ENCODE peak calls at places on chromosomes 1 and 21, in eight cellular contexts. I is SJSA1; Z is neural progenitor cell; D is foreskin keratinocyte; H is GM23248; R is fibroblast of lung; G is CD8-positive, alpha-beta T cell; C is cardiac muscle cell. L is an unnamed sample. For H3K4me1, the result is how much of the 10 kb centered on the place peaks cover.

GRCh38 chr1:65059930-65060538 is 88.0 kb upstream of the AK4 start:
- DNase-seq in I (no peak), Z (peak), D (no peak), H (peak), R (peak), G (no peak), C (peak), L (no peak)

GRCh38 chr1:6245869-6246496 is 2.0 kb downstream of the HES3 start:
- DNase-seq in I (no peak), Z (peak), D (no peak), H (peak), R (no peak), G (no peak), C (no peak), L (no peak)

GRCh38 chr1:12615916-12616708 is 1.9 kb downstream of the DHRS3 start:
- DNase-seq in I (peak), Z (peak), D (no peak), H (peak), R (peak), G (peak), C (peak), L (no peak)

GRCh38 chr1:184019066-184019465 is 18.5 kb downstream of the COLGALT2 start:
- DNase-seq in I (no peak), Z (no peak), D (no peak), H (no peak), R (no peak), G (no peak), C (no peak), L (no peak)

GRCh38 chr1:192399161-192399560 is 82.4 kb downstream of the RGS21 start:
- DNase-seq in I (no peak), Z (no peak), D (no peak), H (no peak), R (no peak), G (no peak), C (no peak), L (no peak)

GRCh38 chr1:181493145-181493544 is 9.8 kb downstream of the CACNA1E start:
- DNase-seq in I (no peak), Z (no peak), D (no peak), H (no peak), R (no peak), G (no peak), C (no peak), L (no peak)

GRCh38 chr21:29382029-29382654 is 83.4 kb downstream of the BACH1 start:
- DNase-seq in I (no peak), Z (no peak), D (peak), H (peak), R (peak), G (no peak), C (peak), L (peak)

GRCh38 chr1:27144349-27144748 is 10.6 kb downstream of the SLC9A1 start:
- DNase-seq in I (no peak), Z (no peak), D (peak), H (no peak), R (no peak), G (no peak), C (no peak), L (no peak)

GRCh38 chr21:27771938-27772505 is 805.1 kb upstream of the ADAMTS5 start:
- DNase-seq in I (no peak), Z (no peak), D (no peak), H (peak), R (no peak), G (no peak), C (no peak), L (no peak)

GRCh38 chr1:50699795-50700194 is 260.3 kb downstream of the FAF1 start:
- DNase-seq in I (no peak), Z (no peak), D (no peak), H (no peak), R (no peak), G (no peak), C (no peak), L (no peak)

GRCh38 chr1:152917794-152918193 is 9.4 kb downstream of the IVL start:
- DNase-seq in I (no peak), Z (no peak), D (no peak), H (peak), R (peak), G (no peak), C (no peak), L (no peak)

GRCh38 chr1:3221112-3222041 is 152.4 kb downstream of the PRDM16 start:
- DNase-seq in I (no peak), Z (no peak), D (no peak), H (no peak), R (no peak), G (no peak), C (no peak), L (no peak)

GRCh38 chr1:178094752-178095645 is 1.1 kb downstream of the RASAL2 start:
- DNase-seq in I (no peak), Z (peak), D (no peak), H (peak), R (peak), G (no peak), C (peak), L (peak)

GRCh38 chr21:44576025-44576420 is 2.5 kb downstream of the KRTAP10-4 start:
- DNase-seq in I (no peak), Z (no peak), D (no peak), H (no peak), R (no peak), G (no peak), C (no peak), L (no peak)

GRCh38 chr1:220885971-220886370 is 6.7 kb downstream of the HLX start:
- DNase-seq in I (no peak), Z (no peak), D (no peak), H (no peak), R (no peak), G (no peak), C (no peak), L (no peak)

GRCh38 chr21:45164124-45164511 is 89.7 kb downstream of the ADARB1 start:
- DNase-seq in I (no peak), Z (no peak), D (no peak), H (no peak), R (peak), G (no peak), C (no peak), L (no peak)

GRCh38 chr1:107787299-107787698 is 177.7 kb downstream of the VAV3 start:
- DNase-seq in I (no peak), Z (peak), D (no peak), H (peak), R (no peak), G (peak), C (no peak), L (no peak)

GRCh38 chr1:40699787-40700186 is 8.3 kb downstream of the NFYC start:
- DNase-seq in I (no peak), Z (no peak), D (no peak), H (no peak), R (peak), G (no peak), C (no peak), L (no peak)

GRCh38 chr1:80498673-80499072 is 1302.1 kb upstream of the ADGRL2 start:
- DNase-seq in I (no peak), Z (no peak), D (no peak), H (no peak), R (no peak), G (no peak), C (peak), L (no peak)

GRCh38 chr1:198763298-198763714 is 124.5 kb downstream of the PTPRC start:
- DNase-seq in I (no peak), Z (no peak), D (no peak), H (peak), R (peak), G (no peak), C (no peak), L (no peak)

GRCh38 chr1:179794669-179795068 is 51.6 kb downstream of the FAM163A start:
- DNase-seq in I (no peak), Z (no peak), D (no peak), H (no peak), R (peak), G (no peak), C (peak), L (peak)

GRCh38 chr1:88979749-88980116 is 12.7 kb downstream of the KYAT3 start:
- DNase-seq in I (no peak), Z (no peak), D (no peak), H (no peak), R (no peak), G (no peak), C (no peak), L (no peak)

GRCh38 chr21:43352568-43353281 is 74.2 kb downstream of the SIK1 start:
- DNase-seq in I (no peak), Z (no peak), D (no peak), H (no peak), R (peak), G (no peak), C (no peak), L (no peak)

GRCh38 chr1:89087241-89087640 is 22.2 kb upstream of the GBP1 start:
- DNase-seq in I (no peak), Z (no peak), D (no peak), H (no peak), R (no peak), G (no peak), C (no peak), L (no peak)

GRCh38 chr1:38210612-38211177 is 164.1 kb upstream of the POU3F1 start:
- DNase-seq in I (no peak), Z (no peak), D (no peak), H (no peak), R (no peak), G (no peak), C (no peak), L (no peak)

GRCh38 chr1:192573499-192573898 is 2.1 kb upstream of the RGS1 start:
- DNase-seq in I (no peak), Z (no peak), D (no peak), H (peak), R (peak), G (no peak), C (no peak), L (peak)

GRCh38 chr1:53307037-53307436 is 20.8 kb downstream of the LRP8 start:
- DNase-seq in I (no peak), Z (no peak), D (no peak), H (no peak), R (no peak), G (no peak), C (no peak), L (no peak)

GRCh38 chr1:167082511-167083027 is 7.6 kb downstream of the GPA33 start:
- DNase-seq in I (no peak), Z (no peak), D (no peak), H (no peak), R (no peak), G (no peak), C (no peak), L (no peak)

GRCh38 chr1:86939406-86939805 is 25.0 kb downstream of the HS2ST1 start:
- DNase-seq in I (no peak), Z (no peak), D (no peak), H (no peak), R (no peak), G (no peak), C (no peak), L (no peak)

GRCh38 chr1:231315887-231316286 is 21.8 kb downstream of the EXOC8 start:
- DNase-seq in I (peak), Z (peak), D (no peak), H (peak), R (no peak), G (peak), C (peak), L (no peak)

GRCh38 chr1:182041615-182042014 is 19.9 kb downstream of the ZNF648 start:
- DNase-seq in I (no peak), Z (no peak), D (no peak), H (peak), R (no peak), G (no peak), C (peak), L (no peak)

GRCh38 chr1:30657131-30658013 is 66.0 kb downstream of the MATN1 start:
- DNase-seq in I (no peak), Z (no peak), D (no peak), H (no peak), R (no peak), G (no peak), C (no peak), L (no peak)

GRCh38 chr1:175040324-175040910 is 17.2 kb upstream of the MRPS14 start:
- DNase-seq in I (no peak), Z (no peak), D (no peak), H (no peak), R (no peak), G (no peak), C (no peak), L (no peak)

GRCh38 chr1:39089811-39090519 is 63.8 kb downstream of the NDUFS5 start:
- DNase-seq in I (no peak), Z (peak), D (no peak), H (peak), R (no peak), G (no peak), C (peak), L (no peak)

GRCh38 chr1:17998889-17999288 is 108.7 kb upstream of the IGSF21 start:
- DNase-seq in I (no peak), Z (no peak), D (no peak), H (peak), R (no peak), G (no peak), C (peak), L (no peak)

DNA sequence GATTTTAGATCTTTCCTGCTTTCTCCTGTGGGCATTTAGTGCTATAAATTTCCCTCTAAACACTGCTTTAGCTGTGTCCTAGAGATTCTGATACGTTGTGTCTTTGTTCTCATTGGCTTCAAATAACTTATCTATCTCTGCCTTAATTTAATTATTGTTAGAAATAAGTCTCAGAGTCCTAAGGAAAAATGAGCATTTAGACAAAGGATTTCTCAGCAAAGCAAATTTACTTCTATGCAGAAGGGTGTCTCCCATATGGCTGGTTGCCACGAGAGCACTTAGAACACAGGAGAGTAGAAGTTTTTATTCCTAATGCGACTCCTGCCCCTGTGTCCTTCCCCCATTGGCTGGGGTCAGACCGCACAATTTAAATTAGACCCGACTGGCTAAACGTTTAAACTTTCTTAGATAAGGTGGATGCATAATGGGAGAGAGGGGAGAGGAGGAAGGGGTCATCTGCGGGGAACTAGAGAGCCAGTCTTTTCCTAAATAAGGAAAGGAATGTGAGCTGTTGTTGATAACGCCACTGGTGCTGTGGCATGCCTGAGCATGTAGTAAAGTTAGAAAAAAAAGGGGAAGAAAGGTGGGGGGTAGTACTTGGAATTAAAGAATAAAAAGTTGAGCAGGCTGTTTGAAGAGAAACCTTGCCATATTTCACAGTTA is 170.2 kb downstream of the DYRK1A start:
- DNase-seq in I (no peak), Z (no peak), D (no peak), H (no peak), R (no peak), G (no peak), C (peak), L (no peak)
- H3K27ac ChIP-seq in I (no peak), Z (no peak), D (no peak), H (no peak), R (no peak), G (no peak), C (peak), L (no peak)

GRCh38 chr1:248842781-248843331 is 4.8 kb downstream of the ZNF672 start:
- DNase-seq in I (peak), Z (no peak), D (peak), H (no peak), R (no peak), G (no peak), C (no peak), L (no peak)
- H3K4me1 ChIP-seq in I (under half), Z (under half), D (under half), H (under half), R (under half), G (under half), C (under half), L (under half)

GRCh38 chr1:204076891-204077290 is 4.0 kb downstream of the SOX13 start:
- DNase-seq in I (no peak), Z (no peak), D (no peak), H (peak), R (no peak), G (no peak), C (no peak), L (no peak)

GRCh38 chr1:204073837-204074273 is 940 bp downstream of the SOX13 start:
- DNase-seq in I (no peak), Z (peak), D (no peak), H (peak), R (peak), G (no peak), C (peak), L (no peak)

GRCh38 chr1:204075890-204076837 is 3.2 kb downstream of the SOX13 start:
- DNase-seq in I (no peak), Z (no peak), D (no peak), H (no peak), R (no peak), G (no peak), C (no peak), L (no peak)

GRCh38 chr1:204074274-204075115 is 1.6 kb downstream of the SOX13 start:
- DNase-seq in I (peak), Z (peak), D (no peak), H (peak), R (peak), G (no peak), C (peak), L (peak)

DNA sequence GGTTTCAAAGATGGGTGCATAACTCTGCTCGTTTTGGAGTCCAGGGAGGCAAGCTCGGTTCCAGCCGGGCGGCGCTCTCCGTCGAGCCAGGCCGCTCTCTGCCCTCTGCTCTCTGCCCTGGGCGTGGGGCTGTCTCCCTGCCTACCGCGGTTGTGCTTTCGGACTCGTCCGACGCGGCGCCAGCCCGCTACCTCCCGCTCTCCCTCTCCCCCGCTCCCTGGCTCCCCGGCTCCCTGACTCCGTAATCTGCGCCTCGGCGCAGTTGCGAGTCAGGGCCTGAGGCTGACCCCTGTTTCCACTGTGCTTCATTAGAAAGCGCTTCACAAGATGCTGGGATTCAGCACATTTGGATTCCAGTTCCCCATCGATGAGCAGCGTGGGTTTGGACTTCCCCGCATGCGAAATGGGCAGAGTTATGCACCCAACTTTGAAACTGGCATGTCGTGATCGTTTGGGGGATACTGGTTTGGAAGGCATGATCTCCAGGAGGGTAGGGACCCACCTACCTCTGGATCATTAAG is 2.3 kb downstream of the SOX13 start:
- DNase-seq in I (no peak), Z (peak), D (no peak), H (peak), R (no peak), G (no peak), C (peak), L (no peak)
- H3K27ac ChIP-seq in I (no peak), Z (no peak), D (peak), H (peak), R (peak), G (no peak), C (no peak), L (no peak)

DNA sequence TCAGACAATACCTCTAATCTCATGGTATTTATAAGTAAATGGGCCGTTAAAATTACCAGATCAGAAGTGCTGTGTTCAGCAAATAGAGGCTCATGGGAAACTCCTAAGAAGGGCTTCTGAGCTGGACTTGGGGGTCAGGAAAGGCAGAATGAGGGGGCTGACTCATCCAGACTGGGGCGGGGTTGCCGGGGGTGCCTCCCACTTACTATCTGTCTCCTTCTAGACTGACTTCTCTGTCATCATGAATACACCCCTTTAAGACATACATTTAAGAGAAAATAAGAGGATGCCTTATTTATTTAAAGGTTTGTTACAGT is 96.0 kb upstream of the ERRFI1 start:
- DNase-seq in I (peak), Z (no peak), D (no peak), H (no peak), R (peak), G (no peak), C (peak), L (peak)
- H3K4me1 ChIP-seq in I (under half), Z (under half), D (under half), H (under half), R (under half), G (under half), C (under half), L (under half)

GRCh38 chr21:34614443-34614692 is 545 bp downstream of the RCAN1 start:
- DNase-seq in I (no peak), Z (no peak), D (no peak), H (no peak), R (no peak), G (no peak), C (no peak), L (no peak)
- H3K27ac ChIP-seq in I (no peak), Z (no peak), D (no peak), H (no peak), R (no peak), G (no peak), C (peak), L (no peak)

GRCh38 chr1:212225871-212226302 is 59.3 kb upstream of the PPP2R5A start:
- DNase-seq in I (no peak), Z (peak), D (no peak), H (no peak), R (no peak), G (no peak), C (no peak), L (no peak)
- H3K4me1 ChIP-seq in I (under half), Z (under half), D (under half), H (under half), R (under half), G (under half), C (under half), L (under half)

GRCh38 chr1:85571830-85572229 is 8.7 kb upstream of the CCN1 start:
- DNase-seq in I (no peak), Z (no peak), D (peak), H (no peak), R (peak), G (no peak), C (no peak), L (peak)

GRCh38 chr1:85571181-85571540 is 9.4 kb upstream of the CCN1 start:
- DNase-seq in I (no peak), Z (no peak), D (no peak), H (no peak), R (peak), G (no peak), C (no peak), L (no peak)

GRCh38 chr1:85569737-85570404 is 10.7 kb upstream of the CCN1 start:
- DNase-seq in I (no peak), Z (no peak), D (no peak), H (no peak), R (peak), G (no peak), C (no peak), L (no peak)

GRCh38 chr1:85569122-85569521 is 11.4 kb upstream of the CCN1 start:
- DNase-seq in I (no peak), Z (no peak), D (no peak), H (peak), R (peak), G (no peak), C (peak), L (peak)

DNA sequence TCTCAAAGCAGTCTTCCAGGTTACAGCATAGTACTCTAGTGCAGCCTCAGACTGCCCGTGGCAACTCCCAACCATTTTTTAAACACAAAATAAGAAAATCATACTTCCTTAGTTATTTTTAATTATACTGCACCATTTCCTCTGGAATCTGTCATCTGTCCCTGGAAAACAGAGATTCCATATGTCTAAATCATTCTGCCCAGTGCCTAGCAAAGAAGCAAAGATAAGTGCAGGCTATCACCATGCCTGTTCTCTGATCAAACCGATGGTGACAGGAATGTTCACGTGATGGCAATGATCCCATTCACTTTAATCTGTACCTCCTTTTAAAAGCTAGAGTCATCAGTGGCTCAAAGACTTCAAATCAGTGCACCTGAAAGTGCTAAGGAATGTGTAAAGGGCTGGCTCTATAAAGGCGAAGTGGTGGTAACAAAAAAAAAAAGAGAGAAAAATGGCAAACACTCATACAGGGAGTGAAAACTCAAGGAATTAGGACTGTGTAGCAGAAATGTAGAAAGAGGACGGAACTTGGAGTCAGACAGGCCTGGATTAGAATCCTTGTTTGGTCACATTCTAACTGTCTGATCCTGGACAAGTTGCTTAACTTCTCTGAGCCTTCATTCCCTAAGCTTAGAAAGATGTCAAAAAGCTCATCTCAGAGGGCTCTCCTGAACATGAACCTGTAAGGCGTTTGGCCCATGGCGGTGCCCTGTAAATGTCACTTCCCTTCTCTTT is 9.9 kb upstream of the CCN1 start:
- DNase-seq in I (no peak), Z (no peak), D (no peak), H (no peak), R (peak), G (no peak), C (no peak), L (no peak)
- H3K27ac ChIP-seq in I (no peak), Z (no peak), D (no peak), H (peak), R (no peak), G (no peak), C (peak), L (peak)

L was measured in astrocyte.